ENCODE peak calls at places on chromosomes 1 and 21, in nine cellular contexts. F is NCI-H2171, U is NCI-H1092, V is T1000, C is GM12891, Y is SHP77 treated with DMSO at 0.1 percent for 48 hours, E is T follicular helper cell, G is mucosa of gallbladder, S is T-helper 9 cell. T is an unnamed sample.

GRCh38 chr1:54857741-54858665 is 29.0 kb downstream of the DHCR24 start:
- DNase-seq in F (no peak), U (no peak), V (no peak), C (no peak), Y (no peak), E (no peak), G (no peak), S (no peak), T (no peak)

GRCh38 chr1:181023265-181024057 is 791 bp upstream of the STX6 start:
- DNase-seq in F (no peak), U (no peak), V (no peak), C (no peak), Y (no peak), E (no peak), G (no peak), S (no peak), T (no peak)

GRCh38 chr1:74468982-74469603 is 43.3 kb downstream of the LRRC53 start:
- DNase-seq in F (peak), U (peak), V (no peak), C (no peak), Y (peak), E (no peak), G (no peak), S (no peak), T (no peak)

GRCh38 chr1:157155658-157156057 is 17.5 kb upstream of the ETV3 start:
- DNase-seq in F (no peak), U (peak), V (no peak), C (no peak), Y (no peak), E (no peak), G (no peak), S (no peak), T (no peak)

GRCh38 chr1:96845464-96845863 is 123.9 kb downstream of the PTBP2 start:
- DNase-seq in F (no peak), U (no peak), V (no peak), C (peak), Y (no peak), E (no peak), G (no peak), S (no peak), T (no peak)

GRCh38 chr21:17660862-17661261 is 48.2 kb upstream of the BTG3 start:
- DNase-seq in F (no peak), U (peak), V (no peak), C (no peak), Y (no peak), E (no peak), G (no peak), S (no peak), T (no peak)

GRCh38 chr1:201982082-201982922 is at the start of gene RNPEP:
- DNase-seq in F (peak), U (peak), V (peak), C (peak), Y (no peak), E (peak), G (peak), S (peak), T (peak)

GRCh38 chr1:218742478-218743260 is 397.5 kb downstream of the TGFB2 start:
- DNase-seq in F (no peak), U (no peak), V (no peak), C (no peak), Y (no peak), E (no peak), G (no peak), S (no peak), T (no peak)

GRCh38 chr1:91176250-91176649 is 154.4 kb upstream of the ZNF644 start:
- DNase-seq in F (no peak), U (no peak), V (no peak), C (no peak), Y (no peak), E (no peak), G (no peak), S (no peak), T (no peak)

GRCh38 chr1:102434421-102434820 is 437.7 kb upstream of the OLFM3 start:
- DNase-seq in F (peak), U (peak), V (no peak), C (no peak), Y (peak), E (no peak), G (no peak), S (no peak), T (no peak)

GRCh38 chr1:170071378-170071777 is 3.1 kb downstream of the KIFAP3 start:
- DNase-seq in F (no peak), U (no peak), V (no peak), C (no peak), Y (no peak), E (no peak), G (no peak), S (no peak), T (no peak)

GRCh38 chr1:48216276-48216675 is 6.2 kb upstream of the SLC5A9 start:
- DNase-seq in F (no peak), U (no peak), V (no peak), C (no peak), Y (no peak), E (no peak), G (no peak), S (no peak), T (no peak)

GRCh38 chr1:45444609-45445131 is 46.3 kb downstream of the TESK2 start:
- DNase-seq in F (no peak), U (no peak), V (no peak), C (no peak), Y (no peak), E (no peak), G (no peak), S (no peak), T (no peak)

GRCh38 chr1:195851804-195852203 is 756.4 kb downstream of the KCNT2 start:
- DNase-seq in F (no peak), U (no peak), V (no peak), C (no peak), Y (no peak), E (no peak), G (no peak), S (no peak), T (no peak)

GRCh38 chr1:243470492-243470891 is 214.7 kb downstream of the SDCCAG8 start:
- DNase-seq in F (peak), U (no peak), V (no peak), C (no peak), Y (no peak), E (no peak), G (no peak), S (no peak), T (no peak)

GRCh38 chr21:41425954-41426655 is at the start of gene MX1:
- DNase-seq in F (no peak), U (peak), V (no peak), C (peak), Y (no peak), E (peak), G (peak), S (peak), T (peak)

GRCh38 chr1:109927356-109927755 is 16.7 kb downstream of the CSF1 start:
- DNase-seq in F (no peak), U (no peak), V (no peak), C (no peak), Y (no peak), E (no peak), G (no peak), S (no peak), T (no peak)

GRCh38 chr1:75908717-75909152 is 23.5 kb downstream of the ASB17 start:
- DNase-seq in F (peak), U (no peak), V (peak), C (no peak), Y (no peak), E (no peak), G (no peak), S (no peak), T (no peak)

GRCh38 chr1:53115403-53116306 is 26.8 kb downstream of the SLC1A7 start:
- DNase-seq in F (no peak), U (no peak), V (no peak), C (no peak), Y (no peak), E (no peak), G (peak), S (no peak), T (no peak)

GRCh38 chr1:34366875-34367624 is 190.3 kb downstream of the C1orf94 start:
- DNase-seq in F (no peak), U (no peak), V (no peak), C (no peak), Y (no peak), E (no peak), G (no peak), S (no peak), T (no peak)

GRCh38 chr1:107430540-107431228 is 289.8 kb downstream of the NTNG1 start:
- DNase-seq in F (no peak), U (no peak), V (no peak), C (no peak), Y (peak), E (no peak), G (peak), S (no peak), T (no peak)

GRCh38 chr21:43703068-43703880 is 15.7 kb upstream of the PDXK start:
- DNase-seq in F (no peak), U (no peak), V (no peak), C (no peak), Y (no peak), E (no peak), G (peak), S (no peak), T (no peak)

GRCh38 chr1:8222789-8223188 is 95.1 kb upstream of the SLC45A1 start:
- DNase-seq in F (peak), U (no peak), V (no peak), C (no peak), Y (peak), E (no peak), G (no peak), S (no peak), T (no peak)

GRCh38 chr1:37342736-37343135 is 131.6 kb upstream of the ZC3H12A start:
- DNase-seq in F (no peak), U (no peak), V (no peak), C (no peak), Y (no peak), E (no peak), G (no peak), S (no peak), T (no peak)

GRCh38 chr1:99266731-99267130 is 2.4 kb downstream of the PLPPR4 start:
- DNase-seq in F (no peak), U (no peak), V (no peak), C (no peak), Y (no peak), E (no peak), G (no peak), S (no peak), T (no peak)

GRCh38 chr1:27527223-27527856 is 37.4 kb upstream of the WASF2 start:
- DNase-seq in F (peak), U (peak), V (no peak), C (peak), Y (peak), E (peak), G (peak), S (peak), T (peak)

T was measured in effector CD4-positive, alpha-beta T cell.